ENCODE peak calls at places on chromosome X, in eight cellular contexts. One of them, this sample, is unnamed.

GRCh38 chrX:35626124-35626523 is 172.0 kb upstream of the MAGEB16 start:
- DNase-seq in tibial nerve: no peak
- DNase-seq in HL-60: no peak
- DNase-seq in epithelial cell of esophagus: no peak
- DNase-seq in upper lobe of right lung: no peak
- DNase-seq in WERI-Rb-1: no peak
- DNase-seq in ovary: no peak
- DNase-seq in mammary epithelial cell: no peak
- DNase-seq in this sample: no peak

GRCh38 chrX:47814853-47815252 is 21.8 kb upstream of the ZNF81 start:
- DNase-seq in tibial nerve: no peak
- DNase-seq in HL-60: no peak
- DNase-seq in epithelial cell of esophagus: no peak
- DNase-seq in upper lobe of right lung: no peak
- DNase-seq in WERI-Rb-1: no peak
- DNase-seq in ovary: no peak
- DNase-seq in mammary epithelial cell: no peak
- DNase-seq in this sample: no peak

GRCh38 chrX:133958997-133959688 is 26.3 kb downstream of the GPC3 start:
- DNase-seq in tibial nerve: no peak
- DNase-seq in HL-60: no peak
- DNase-seq in epithelial cell of esophagus: peak
- DNase-seq in upper lobe of right lung: no peak
- DNase-seq in WERI-Rb-1: no peak
- DNase-seq in ovary: peak
- DNase-seq in mammary epithelial cell: no peak
- DNase-seq in this sample: no peak

GRCh38 chrX:129755779-129756650 is 17.2 kb downstream of the XPNPEP2 start:
- DNase-seq in tibial nerve: no peak
- DNase-seq in HL-60: no peak
- DNase-seq in epithelial cell of esophagus: no peak
- DNase-seq in upper lobe of right lung: no peak
- DNase-seq in WERI-Rb-1: peak
- DNase-seq in ovary: no peak
- DNase-seq in mammary epithelial cell: no peak
- DNase-seq in this sample: peak

GRCh38 chrX:122245175-122245574 is 938.9 kb upstream of the GRIA3 start:
- DNase-seq in tibial nerve: no peak
- DNase-seq in HL-60: no peak
- DNase-seq in epithelial cell of esophagus: no peak
- DNase-seq in upper lobe of right lung: no peak
- DNase-seq in WERI-Rb-1: no peak
- DNase-seq in ovary: no peak
- DNase-seq in mammary epithelial cell: no peak
- DNase-seq in this sample: no peak

GRCh38 chrX:43720961-43721360 is 64.9 kb downstream of the MAOA start:
- DNase-seq in tibial nerve: no peak
- DNase-seq in HL-60: no peak
- DNase-seq in epithelial cell of esophagus: no peak
- DNase-seq in upper lobe of right lung: no peak
- DNase-seq in WERI-Rb-1: no peak
- DNase-seq in ovary: no peak
- DNase-seq in mammary epithelial cell: no peak
- DNase-seq in this sample: no peak

GRCh38 chrX:76253432-76253831 is 80.6 kb downstream of the PBDC1 start:
- DNase-seq in tibial nerve: peak
- DNase-seq in HL-60: peak
- DNase-seq in epithelial cell of esophagus: peak
- DNase-seq in upper lobe of right lung: no peak
- DNase-seq in WERI-Rb-1: peak
- DNase-seq in ovary: peak
- DNase-seq in mammary epithelial cell: peak
- DNase-seq in this sample: peak

GRCh38 chrX:21319323-21319722 is 54.9 kb upstream of the CNKSR2 start:
- DNase-seq in tibial nerve: no peak
- DNase-seq in HL-60: no peak
- DNase-seq in epithelial cell of esophagus: no peak
- DNase-seq in upper lobe of right lung: no peak
- DNase-seq in WERI-Rb-1: no peak
- DNase-seq in ovary: no peak
- DNase-seq in mammary epithelial cell: no peak
- DNase-seq in this sample: no peak

GRCh38 chrX:72107320-72107719 is 24.4 kb downstream of the RTL5 start:
- DNase-seq in tibial nerve: no peak
- DNase-seq in HL-60: peak
- DNase-seq in epithelial cell of esophagus: peak
- DNase-seq in upper lobe of right lung: no peak
- DNase-seq in WERI-Rb-1: no peak
- DNase-seq in ovary: no peak
- DNase-seq in mammary epithelial cell: peak
- DNase-seq in this sample: no peak

GRCh38 chrX:623268-623598 is 7.4 kb upstream of the SHOX start:
- DNase-seq in tibial nerve: no peak
- DNase-seq in HL-60: no peak
- DNase-seq in epithelial cell of esophagus: no peak
- DNase-seq in upper lobe of right lung: no peak
- DNase-seq in WERI-Rb-1: no peak
- DNase-seq in ovary: no peak
- DNase-seq in mammary epithelial cell: no peak
- DNase-seq in this sample: no peak

GRCh38 chrX:47191806-47192401 is 1.7 kb upstream of the UBA1 start:
- DNase-seq in tibial nerve: no peak
- DNase-seq in HL-60: peak
- DNase-seq in epithelial cell of esophagus: no peak
- DNase-seq in upper lobe of right lung: no peak
- DNase-seq in WERI-Rb-1: peak
- DNase-seq in ovary: no peak
- DNase-seq in mammary epithelial cell: no peak
- DNase-seq in this sample: no peak

GRCh38 chrX:38212246-38212645 is 8.4 kb downstream of the SRPX start:
- DNase-seq in tibial nerve: no peak
- DNase-seq in HL-60: peak
- DNase-seq in epithelial cell of esophagus: no peak
- DNase-seq in upper lobe of right lung: no peak
- DNase-seq in WERI-Rb-1: no peak
- DNase-seq in ovary: no peak
- DNase-seq in mammary epithelial cell: no peak
- DNase-seq in this sample: no peak

GRCh38 chrX:153831435-153832150 is 1.2 kb upstream of the PDZD4 start:
- DNase-seq in tibial nerve: no peak
- DNase-seq in HL-60: peak
- DNase-seq in epithelial cell of esophagus: peak
- DNase-seq in upper lobe of right lung: no peak
- DNase-seq in WERI-Rb-1: no peak
- DNase-seq in ovary: no peak
- DNase-seq in mammary epithelial cell: no peak
- DNase-seq in this sample: no peak

GRCh38 chrX:20527458-20528099 is 260.9 kb upstream of the RPS6KA3 start:
- DNase-seq in tibial nerve: peak
- DNase-seq in HL-60: no peak
- DNase-seq in epithelial cell of esophagus: peak
- DNase-seq in upper lobe of right lung: no peak
- DNase-seq in WERI-Rb-1: no peak
- DNase-seq in ovary: peak
- DNase-seq in mammary epithelial cell: no peak
- DNase-seq in this sample: no peak

GRCh38 chrX:110421499-110422455 is 63.1 kb downstream of the RTL9 start:
- DNase-seq in tibial nerve: no peak
- DNase-seq in HL-60: no peak
- DNase-seq in epithelial cell of esophagus: peak
- DNase-seq in upper lobe of right lung: no peak
- DNase-seq in WERI-Rb-1: no peak
- DNase-seq in ovary: no peak
- DNase-seq in mammary epithelial cell: peak
- DNase-seq in this sample: no peak

GRCh38 chrX:275476-275966 is 5.7 kb upstream of the PLCXD1 start:
- DNase-seq in tibial nerve: no peak
- DNase-seq in HL-60: no peak
- DNase-seq in epithelial cell of esophagus: no peak
- DNase-seq in upper lobe of right lung: peak
- DNase-seq in WERI-Rb-1: peak
- DNase-seq in ovary: no peak
- DNase-seq in mammary epithelial cell: no peak
- DNase-seq in this sample: no peak

GRCh38 chrX:149515954-149516602 is 11.0 kb upstream of the IDS start:
- DNase-seq in tibial nerve: no peak
- DNase-seq in HL-60: no peak
- DNase-seq in epithelial cell of esophagus: no peak
- DNase-seq in upper lobe of right lung: no peak
- DNase-seq in WERI-Rb-1: no peak
- DNase-seq in ovary: no peak
- DNase-seq in mammary epithelial cell: no peak
- DNase-seq in this sample: no peak

GRCh38 chrX:18899796-18900380 is 84.0 kb downstream of the PHKA2 start:
- DNase-seq in tibial nerve: no peak
- DNase-seq in HL-60: no peak
- DNase-seq in epithelial cell of esophagus: no peak
- DNase-seq in upper lobe of right lung: no peak
- DNase-seq in WERI-Rb-1: peak
- DNase-seq in ovary: no peak
- DNase-seq in mammary epithelial cell: no peak
- DNase-seq in this sample: peak
- TF ChIP-seq CTCF in tibial nerve: no peak
- TF ChIP-seq CTCF in HL-60: no peak
- TF ChIP-seq CTCF in epithelial cell of esophagus: peak
- TF ChIP-seq CTCF in upper lobe of right lung: peak
- TF ChIP-seq CTCF in WERI-Rb-1: peak
- TF ChIP-seq CTCF in ovary: no peak
- TF ChIP-seq CTCF in mammary epithelial cell: peak
- TF ChIP-seq CTCF in this sample: peak

GRCh38 chrX:13009256-13009655 is 34.3 kb downstream of the TMSB4X start:
- DNase-seq in tibial nerve: no peak
- DNase-seq in HL-60: no peak
- DNase-seq in epithelial cell of esophagus: peak
- DNase-seq in upper lobe of right lung: peak
- DNase-seq in WERI-Rb-1: no peak
- DNase-seq in ovary: no peak
- DNase-seq in mammary epithelial cell: peak
- DNase-seq in this sample: no peak

GRCh38 chrX:13008189-13008533 is 33.3 kb downstream of the TMSB4X start:
- DNase-seq in tibial nerve: no peak
- DNase-seq in HL-60: peak
- DNase-seq in epithelial cell of esophagus: no peak
- DNase-seq in upper lobe of right lung: no peak
- DNase-seq in WERI-Rb-1: no peak
- DNase-seq in ovary: no peak
- DNase-seq in mammary epithelial cell: no peak
- DNase-seq in this sample: peak

GRCh38 chrX:13008851-13009250 is 33.9 kb downstream of the TMSB4X start:
- DNase-seq in tibial nerve: no peak
- DNase-seq in HL-60: no peak
- DNase-seq in epithelial cell of esophagus: peak
- DNase-seq in upper lobe of right lung: no peak
- DNase-seq in WERI-Rb-1: no peak
- DNase-seq in ovary: no peak
- DNase-seq in mammary epithelial cell: peak
- DNase-seq in this sample: no peak

GRCh38 chrX:13007519-13008188 is 32.7 kb downstream of the TMSB4X start:
- DNase-seq in tibial nerve: no peak
- DNase-seq in HL-60: no peak
- DNase-seq in epithelial cell of esophagus: peak
- DNase-seq in upper lobe of right lung: no peak
- DNase-seq in WERI-Rb-1: no peak
- DNase-seq in ovary: no peak
- DNase-seq in mammary epithelial cell: peak
- DNase-seq in this sample: peak

GRCh38 chrX:13005671-13006473 is 31.0 kb downstream of the TMSB4X start:
- DNase-seq in tibial nerve: no peak
- DNase-seq in HL-60: no peak
- DNase-seq in epithelial cell of esophagus: no peak
- DNase-seq in upper lobe of right lung: no peak
- DNase-seq in WERI-Rb-1: no peak
- DNase-seq in ovary: no peak
- DNase-seq in mammary epithelial cell: peak
- DNase-seq in this sample: peak
- H3K4me3 ChIP-seq in tibial nerve: peak
- H3K4me3 ChIP-seq in HL-60: no peak
- H3K4me3 ChIP-seq in epithelial cell of esophagus: no peak
- H3K4me3 ChIP-seq in upper lobe of right lung: no peak
- H3K4me3 ChIP-seq in WERI-Rb-1: no peak
- H3K4me3 ChIP-seq in ovary: no peak
- H3K4me3 ChIP-seq in mammary epithelial cell: no peak
- H3K4me3 ChIP-seq in this sample: peak

GRCh38 chrX:151722241-151722846 is 6.5 kb downstream of the FATE1 start:
- DNase-seq in tibial nerve: no peak
- DNase-seq in HL-60: no peak
- DNase-seq in epithelial cell of esophagus: peak
- DNase-seq in upper lobe of right lung: no peak
- DNase-seq in WERI-Rb-1: peak
- DNase-seq in ovary: no peak
- DNase-seq in mammary epithelial cell: no peak
- DNase-seq in this sample: no peak
- TF ChIP-seq CTCF in tibial nerve: peak
- TF ChIP-seq CTCF in HL-60: no peak
- TF ChIP-seq CTCF in epithelial cell of esophagus: peak
- TF ChIP-seq CTCF in upper lobe of right lung: peak
- TF ChIP-seq CTCF in WERI-Rb-1: peak
- TF ChIP-seq CTCF in ovary: no peak
- TF ChIP-seq CTCF in mammary epithelial cell: peak
- TF ChIP-seq CTCF in this sample: no peak

GRCh38 chrX:136147966-136148365 is 633 bp downstream of the FHL1 start:
- DNase-seq in tibial nerve: no peak
- DNase-seq in HL-60: no peak
- DNase-seq in epithelial cell of esophagus: no peak
- DNase-seq in upper lobe of right lung: no peak
- DNase-seq in WERI-Rb-1: no peak
- DNase-seq in ovary: peak
- DNase-seq in mammary epithelial cell: no peak
- DNase-seq in this sample: no peak

GRCh38 chrX:136147320-136147901 is at the start of gene FHL1:
- DNase-seq in tibial nerve: peak
- DNase-seq in HL-60: no peak
- DNase-seq in epithelial cell of esophagus: peak
- DNase-seq in upper lobe of right lung: peak
- DNase-seq in WERI-Rb-1: peak
- DNase-seq in ovary: peak
- DNase-seq in mammary epithelial cell: no peak
- DNase-seq in this sample: no peak

GRCh38 chrX:136146614-136147319 is 566 bp upstream of the FHL1 start:
- DNase-seq in tibial nerve: no peak
- DNase-seq in HL-60: no peak
- DNase-seq in epithelial cell of esophagus: no peak
- DNase-seq in upper lobe of right lung: no peak
- DNase-seq in WERI-Rb-1: peak
- DNase-seq in ovary: no peak
- DNase-seq in mammary epithelial cell: no peak
- DNase-seq in this sample: no peak

GRCh38 chrX:136143714-136144113 is 3.6 kb upstream of the FHL1 start:
- DNase-seq in tibial nerve: no peak
- DNase-seq in HL-60: no peak
- DNase-seq in epithelial cell of esophagus: no peak
- DNase-seq in upper lobe of right lung: no peak
- DNase-seq in WERI-Rb-1: no peak
- DNase-seq in ovary: no peak
- DNase-seq in mammary epithelial cell: no peak
- DNase-seq in this sample: no peak

DNA sequence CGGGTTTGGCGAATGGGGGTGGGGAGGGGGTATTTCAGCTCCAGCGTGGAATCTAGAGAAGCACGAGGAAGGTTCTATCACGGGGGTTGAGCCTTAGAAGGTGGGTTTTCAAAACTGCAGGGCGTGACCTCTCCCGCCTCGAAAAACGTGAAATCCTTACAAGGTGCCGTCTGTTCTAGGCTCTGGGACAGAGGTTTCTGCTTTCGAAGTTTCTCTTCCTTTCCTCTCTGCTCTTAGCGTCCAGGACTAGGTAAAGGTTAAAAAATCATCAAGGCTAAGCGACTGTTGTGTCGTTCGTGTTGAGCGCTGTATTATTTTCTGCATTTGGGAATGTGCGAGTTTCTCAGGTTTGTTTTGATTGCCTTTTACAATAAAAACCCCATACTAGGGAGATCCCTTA is 1.1 kb downstream of the FHL1 start:
- DNase-seq in tibial nerve: no peak
- DNase-seq in HL-60: no peak
- DNase-seq in epithelial cell of esophagus: no peak
- DNase-seq in upper lobe of right lung: no peak
- DNase-seq in WERI-Rb-1: no peak
- DNase-seq in ovary: no peak
- DNase-seq in mammary epithelial cell: no peak
- DNase-seq in this sample: no peak
- H3K4me3 ChIP-seq in tibial nerve: peak
- H3K4me3 ChIP-seq in HL-60: no peak
- H3K4me3 ChIP-seq in epithelial cell of esophagus: peak
- H3K4me3 ChIP-seq in upper lobe of right lung: peak
- H3K4me3 ChIP-seq in WERI-Rb-1: no peak
- H3K4me3 ChIP-seq in ovary: peak
- H3K4me3 ChIP-seq in mammary epithelial cell: no peak
- H3K4me3 ChIP-seq in this sample: no peak

This sample was measured in GM12865.